ENCODE peak calls at places on chromosomes 7 and 10, in eight cellular contexts. E, N, Q, A, K, Y, H and G are unnamed samples.

GRCh38 chr7:116953727-116954442 is 584 bp downstream of the ST7 start:
- DNase-seq in E (peak; percentile 84), N (peak; percentile 78), Q (peak; percentile 88), A (peak; percentile 69), K (peak; percentile 84), Y (peak; percentile 89), H (peak; percentile 89), G (peak; percentile 65)

GRCh38 chr7:46527360-46527759 is 606.3 kb upstream of the IGFBP3 start:
- DNase-seq in E (no peak), N (no peak), Q (no peak), A (no peak), K (no peak), Y (no peak), H (no peak), G (no peak)

GRCh38 chr10:44983895-44984278 is 5.3 kb upstream of the DEPP1 start:
- DNase-seq in E (no peak), N (no peak), Q (no peak), A (no peak), K (no peak), Y (no peak), H (no peak), G (no peak)

GRCh38 chr10:35336921-35337741 is 822 bp downstream of the CCNY start:
- DNase-seq in E (peak; percentile 40), N (peak; percentile 68), Q (no peak), A (peak; percentile 51), K (peak; percentile 16), Y (peak; percentile 37), H (no peak), G (no peak)

GRCh38 chr10:35324196-35324595 is 12.1 kb upstream of the CCNY start:
- DNase-seq in E (peak; percentile 78), N (no peak), Q (no peak), A (no peak), K (no peak), Y (no peak), H (no peak), G (peak; percentile 37)

GRCh38 chr10:26269754-26270153 is 53.2 kb downstream of the GAD2 start:
- DNase-seq in E (peak; percentile 31), N (no peak), Q (peak; percentile 18), A (no peak), K (peak; percentile 38), Y (peak; percentile 81), H (peak; percentile 1), G (no peak)

GRCh38 chr10:58956926-58957325 is 219.5 kb upstream of the PHYHIPL start:
- DNase-seq in E (peak; percentile 69), N (no peak), Q (no peak), A (no peak), K (peak; percentile 61), Y (no peak), H (no peak), G (no peak)

GRCh38 chr10:45646384-45647050 is 26.1 kb downstream of the ZFAND4 start:
- DNase-seq in E (no peak), N (no peak), Q (no peak), A (no peak), K (no peak), Y (no peak), H (no peak), G (no peak)

GRCh38 chr7:44966731-44967538 is 11.9 kb downstream of the MYO1G start:
- DNase-seq in E (no peak), N (peak; percentile 15), Q (no peak), A (peak; percentile 15), K (no peak), Y (no peak), H (no peak), G (no peak)

GRCh38 chr7:130322615-130323014 is 22.0 kb upstream of the CPA5 start:
- DNase-seq in E (no peak), N (no peak), Q (no peak), A (no peak), K (no peak), Y (no peak), H (no peak), G (no peak)

GRCh38 chr10:34413214-34413613 is 401.9 kb downstream of the PARD3 start:
- DNase-seq in E (no peak), N (no peak), Q (no peak), A (no peak), K (no peak), Y (no peak), H (no peak), G (no peak)

GRCh38 chr10:88865281-88865876 is 13.7 kb upstream of the ANKRD22 start:
- DNase-seq in E (no peak), N (no peak), Q (peak; percentile 45), A (no peak), K (no peak), Y (peak; percentile 39), H (no peak), G (no peak)

GRCh38 chr7:150909192-150909591 is 56.9 kb downstream of the AOC1 start:
- DNase-seq in E (no peak), N (no peak), Q (no peak), A (no peak), K (no peak), Y (no peak), H (no peak), G (no peak)

DNA sequence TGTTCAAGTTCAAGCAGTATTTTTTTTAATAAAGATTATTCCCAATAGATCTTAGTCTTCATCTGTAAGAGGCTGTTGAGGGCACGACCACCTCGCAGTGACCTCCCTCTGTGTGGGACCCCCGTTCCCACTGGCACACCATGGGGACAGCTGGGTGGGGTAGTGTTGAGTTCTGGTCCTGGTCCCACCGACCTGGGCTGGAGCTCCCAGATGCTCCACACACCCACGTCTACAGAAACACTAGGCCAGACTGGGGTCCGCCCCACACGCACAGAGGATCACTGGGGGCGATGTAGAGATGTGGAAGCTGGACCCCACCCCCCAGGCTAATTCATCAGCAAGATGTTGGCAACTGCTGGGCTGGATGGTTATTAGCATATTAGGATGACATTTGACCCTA is 623.6 kb downstream of the PTPRN2 start:
- DNase-seq in E (no peak), N (no peak), Q (no peak), A (no peak), K (no peak), Y (no peak), H (no peak), G (no peak)
- TF ChIP-seq CTCF in E (no peak), N (no peak), Q (no peak), A (no peak), K (no peak), Y (no peak), H (no peak), G (no peak)

DNA sequence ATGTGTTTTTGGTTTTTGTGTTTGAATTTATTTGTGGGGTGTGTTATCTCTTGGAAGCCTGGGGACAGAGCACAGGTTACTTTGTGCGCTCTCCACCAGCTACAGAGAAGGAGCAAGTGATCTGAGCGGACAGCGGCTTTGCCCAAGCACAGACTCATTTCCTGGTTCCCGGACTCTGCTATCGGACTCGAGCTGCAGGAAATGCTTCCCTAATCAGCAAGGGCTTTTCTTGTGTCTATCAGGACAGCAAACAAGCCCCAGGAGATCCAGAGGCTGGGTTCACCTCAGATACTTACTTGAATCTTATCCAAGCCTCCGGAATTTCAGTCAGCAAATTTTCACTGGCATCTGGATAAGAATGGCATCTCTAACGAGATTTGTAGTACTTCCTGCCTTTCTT is 27.8 kb downstream of the MRC1 start:
- DNase-seq in E (peak; percentile 83), N (peak; percentile 60), Q (peak; percentile 78), A (peak; percentile 32), K (peak; percentile 5), Y (peak; percentile 75), H (peak; percentile 85), G (peak; percentile 2)
- H3K4me3 ChIP-seq in E (peak overlapping the region; percentile 54), N (no peak overlapping the region), Q (peak overlapping the region; percentile 27), A (no peak overlapping the region), K (no peak overlapping the region), Y (peak overlapping the region; percentile 20), H (peak overlapping the region; percentile 31), G (peak overlapping the region; percentile 35)

GRCh38 chr7:28621369-28621807 is 209.1 kb downstream of the CREB5 start:
- DNase-seq in E (no peak), N (no peak), Q (no peak), A (no peak), K (no peak), Y (no peak), H (no peak), G (no peak)

GRCh38 chr7:28625446-28625845 is 213.1 kb downstream of the CREB5 start:
- DNase-seq in E (no peak), N (no peak), Q (no peak), A (no peak), K (no peak), Y (no peak), H (no peak), G (no peak)

GRCh38 chr7:28623105-28623730 is 210.9 kb downstream of the CREB5 start:
- DNase-seq in E (peak; percentile 82), N (no peak), Q (peak; percentile 43), A (no peak), K (no peak), Y (no peak), H (peak; percentile 22), G (peak; percentile 36)

GRCh38 chr7:28626191-28626590 is 213.9 kb downstream of the CREB5 start:
- DNase-seq in E (no peak), N (no peak), Q (no peak), A (no peak), K (no peak), Y (no peak), H (no peak), G (no peak)

GRCh38 chr7:28623863-28624262 is 211.5 kb downstream of the CREB5 start:
- DNase-seq in E (no peak), N (no peak), Q (no peak), A (no peak), K (no peak), Y (no peak), H (no peak), G (no peak)
- TF ChIP-seq CTCF in E (no peak), N (no peak), Q (peak; percentile 12), A (no peak), K (peak; percentile 21), Y (peak; percentile 47), H (no peak), G (peak; percentile 5)

GRCh38 chr10:63246361-63246760 is 113.2 kb downstream of the NRBF2 start:
- DNase-seq in E (peak; percentile 33), N (no peak), Q (no peak), A (no peak), K (no peak), Y (no peak), H (no peak), G (no peak)

GRCh38 chr10:63240807-63241206 is 107.7 kb downstream of the NRBF2 start:
- DNase-seq in E (peak; percentile 61), N (no peak), Q (peak; percentile 39), A (no peak), K (no peak), Y (no peak), H (no peak), G (no peak)

GRCh38 chr10:63236113-63236935 is 103.2 kb downstream of the NRBF2 start:
- DNase-seq in E (peak; percentile 95), N (no peak), Q (peak; percentile 86), A (no peak), K (peak; percentile 44), Y (peak; percentile 41), H (peak; percentile 97), G (peak; percentile 80)

GRCh38 chr10:63237396-63237795 is 104.3 kb downstream of the NRBF2 start:
- DNase-seq in E (no peak), N (no peak), Q (no peak), A (no peak), K (no peak), Y (no peak), H (no peak), G (no peak)

DNA sequence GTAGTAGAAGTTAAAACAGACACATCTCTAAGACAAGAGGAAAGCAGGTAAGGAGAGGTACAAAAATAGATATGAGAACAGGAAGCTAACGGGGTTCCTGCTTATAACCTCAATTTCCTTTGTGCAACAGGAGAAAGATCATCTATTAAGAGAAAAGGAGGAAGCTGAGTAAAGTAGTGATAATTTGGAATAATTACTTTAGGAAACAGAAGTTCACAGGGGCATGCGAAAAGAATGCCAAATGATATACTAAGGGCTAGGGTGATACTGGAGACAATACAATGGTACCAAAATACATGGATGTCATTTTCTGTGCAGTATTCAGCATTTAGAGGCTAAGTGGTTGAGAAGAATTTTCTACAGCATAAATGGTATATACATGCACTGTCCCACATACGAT is 108.8 kb downstream of the NRBF2 start:
- DNase-seq in E (no peak), N (no peak), Q (no peak), A (no peak), K (no peak), Y (peak; percentile 68), H (no peak), G (no peak)
- H3K4me3 ChIP-seq in E (no peak overlapping the region), N (no peak overlapping the region), Q (no peak overlapping the region), A (no peak overlapping the region), K (no peak overlapping the region), Y (no peak overlapping the region), H (no peak overlapping the region), G (no peak overlapping the region)